ENCODE peak calls at places on chromosomes 5 and 9, in six cellular contexts. Y is endothelial cell of umbilical vein; G is right atrium auricular region; V is esophagus muscularis mucosa; E is WERI-Rb-1; M is CD8-positive, alpha-beta T cell. R is an unnamed sample. For H3K27me3, the result is how much of the 10 kb centered on the place peaks cover.

GRCh38 chr9:124498040-124498439 is 9.2 kb downstream of the NR5A1 start:
- DNase-seq in Y (no peak), G (no peak), V (no peak), E (no peak), M (no peak), R (no peak)

GRCh38 chr5:143679777-143680176 is 132.2 kb upstream of the HMHB1 start:
- DNase-seq in Y (no peak), G (no peak), V (no peak), E (no peak), M (no peak), R (peak)

GRCh38 chr5:72673623-72674022 is 142.8 kb upstream of the TNPO1 start:
- DNase-seq in Y (no peak), G (no peak), V (no peak), E (no peak), M (no peak), R (no peak)

GRCh38 chr9:88804289-88804596 is 187.0 kb upstream of the S1PR3 start:
- DNase-seq in Y (no peak), G (no peak), V (no peak), E (no peak), M (no peak), R (no peak)

GRCh38 chr9:33942471-33943083 is 106.1 kb downstream of the UBAP2 start:
- DNase-seq in Y (peak), G (no peak), V (no peak), E (no peak), M (no peak), R (peak)

GRCh38 chr5:17088051-17088450 is 129.4 kb upstream of the BASP1 start:
- DNase-seq in Y (no peak), G (no peak), V (no peak), E (no peak), M (no peak), R (no peak)

GRCh38 chr5:108258001-108258400 is 123.9 kb downstream of the FBXL17 start:
- DNase-seq in Y (no peak), G (no peak), V (no peak), E (no peak), M (no peak), R (no peak)

GRCh38 chr9:107174441-107174840 is 108.6 kb upstream of the RAD23B start:
- DNase-seq in Y (no peak), G (no peak), V (no peak), E (no peak), M (no peak), R (peak)

GRCh38 chr9:26754494-26755188 is 138.0 kb downstream of the CAAP1 start:
- DNase-seq in Y (no peak), G (no peak), V (no peak), E (no peak), M (no peak), R (no peak)

GRCh38 chr5:150580917-150581316 is 59.5 kb upstream of the SYNPO start:
- DNase-seq in Y (no peak), G (no peak), V (no peak), E (no peak), M (no peak), R (no peak)

GRCh38 chr9:110015759-110016158 is 192.2 kb downstream of the C9orf152 start:
- DNase-seq in Y (peak), G (no peak), V (no peak), E (no peak), M (no peak), R (peak)

GRCh38 chr9:76895186-76895585 is 10.7 kb downstream of the PRUNE2 start:
- DNase-seq in Y (no peak), G (no peak), V (no peak), E (no peak), M (no peak), R (no peak)

GRCh38 chr9:69900406-69900805 is 79.8 kb downstream of the CFAP95 start:
- DNase-seq in Y (peak), G (no peak), V (no peak), E (no peak), M (no peak), R (peak)

GRCh38 chr5:149860801-149861322 is 83.7 kb downstream of the PDE6A start:
- DNase-seq in Y (no peak), G (no peak), V (no peak), E (no peak), M (peak), R (no peak)

GRCh38 chr9:36988848-36989247 is 45.2 kb downstream of the PAX5 start:
- DNase-seq in Y (no peak), G (no peak), V (no peak), E (peak), M (no peak), R (no peak)
- H3K27me3 ChIP-seq in Y (half or more), G (under half), V (half or more), E (under half), M (under half), R (under half)

GRCh38 chr9:95506692-95507455 is 9.9 kb downstream of the PTCH1 start:
- DNase-seq in Y (peak), G (no peak), V (no peak), E (peak), M (peak), R (peak)
- H3K27ac ChIP-seq in Y (peak), G (peak), V (peak), E (peak), M (peak), R (peak)

GRCh38 chr5:88686077-88686541 is 196.9 kb downstream of the MEF2C start:
- DNase-seq in Y (no peak), G (no peak), V (no peak), E (no peak), M (no peak), R (no peak)
- H3K27me3 ChIP-seq in Y (half or more), G (half or more), V (half or more), E (under half), M (half or more), R (half or more)

DNA sequence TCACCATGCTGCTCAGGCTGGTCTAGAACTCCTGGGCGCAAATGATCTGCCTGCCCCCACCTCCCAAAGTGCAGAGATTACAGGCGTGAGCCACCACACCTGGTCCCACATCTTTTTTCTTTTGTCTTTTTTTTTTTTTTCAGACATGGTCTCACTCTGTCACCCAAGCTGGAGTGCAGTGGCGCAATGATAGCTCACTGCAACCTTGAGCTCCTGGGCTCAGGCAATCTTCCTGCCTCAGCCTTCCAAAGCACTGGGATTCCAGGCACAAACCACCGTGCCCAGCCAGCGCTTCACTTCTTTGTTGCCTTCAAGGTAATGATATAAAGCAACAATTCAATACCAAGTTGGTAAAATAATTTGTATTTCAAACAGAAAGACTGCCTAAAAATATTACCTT is 78.8 kb downstream of the USP20 start:
- DNase-seq in Y (no peak), G (no peak), V (no peak), E (no peak), M (no peak), R (no peak)
- H3K27ac ChIP-seq in Y (no peak), G (no peak), V (no peak), E (no peak), M (no peak), R (no peak)

DNA sequence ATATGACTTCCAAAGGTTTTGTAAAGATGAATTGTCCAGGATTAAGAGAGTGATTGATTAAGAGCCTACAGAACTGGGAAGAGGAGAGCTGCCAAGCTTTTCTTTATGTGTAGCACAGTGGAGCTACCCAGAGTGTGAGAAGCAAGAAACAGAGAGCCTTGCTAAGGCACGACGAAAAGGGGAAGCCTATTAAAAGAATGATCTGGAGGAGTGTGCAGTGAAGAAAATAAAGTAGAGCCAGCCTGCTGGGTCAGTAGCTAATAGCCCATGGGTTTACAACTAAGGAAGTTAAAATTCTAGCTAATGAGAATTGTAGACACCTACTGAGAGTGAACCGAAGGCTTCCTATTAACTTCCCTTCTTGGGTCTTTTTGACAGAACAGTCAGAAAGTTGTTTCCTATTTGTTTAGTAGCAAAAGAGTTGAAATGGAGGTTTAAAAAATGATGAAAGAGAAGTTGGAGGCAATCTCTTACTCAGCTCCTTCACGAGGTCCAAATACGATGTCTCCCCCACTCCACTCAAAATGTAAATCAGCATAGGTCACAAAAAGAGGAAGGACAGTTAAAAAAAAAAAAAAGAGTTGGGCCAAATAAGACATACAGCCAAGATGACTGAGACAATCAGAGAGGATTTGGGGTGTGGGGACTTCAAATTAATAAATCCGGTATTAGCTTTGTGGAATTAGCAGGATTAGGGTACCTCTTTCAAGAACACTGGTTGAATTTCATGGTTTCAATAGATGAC is 902 bp upstream of the PRR16 start:
- DNase-seq in Y (no peak), G (no peak), V (no peak), E (peak), M (no peak), R (no peak)
- H3K27me3 ChIP-seq in Y (under half), G (under half), V (under half), E (under half), M (under half), R (under half)

GRCh38 chr5:126512451-126512850 is 82.6 kb downstream of the ALDH7A1 start:
- DNase-seq in Y (no peak), G (no peak), V (no peak), E (no peak), M (no peak), R (no peak)
- H3K27ac ChIP-seq in Y (no peak), G (no peak), V (no peak), E (no peak), M (no peak), R (no peak)

GRCh38 chr9:132423503-132423902 is 13.5 kb downstream of the CFAP77 start:
- DNase-seq in Y (no peak), G (no peak), V (no peak), E (no peak), M (no peak), R (no peak)
- H3K27me3 ChIP-seq in Y (under half), G (under half), V (half or more), E (under half), M (under half), R (under half)

GRCh38 chr9:136997830-136998234 is 1.5 kb upstream of the CLIC3 start:
- DNase-seq in Y (peak), G (no peak), V (no peak), E (no peak), M (peak), R (peak)

GRCh38 chr9:137002646-137003041 is 6.3 kb upstream of the CLIC3 start:
- DNase-seq in Y (no peak), G (no peak), V (no peak), E (no peak), M (no peak), R (no peak)

GRCh38 chr9:137001857-137002645 is 5.7 kb upstream of the CLIC3 start:
- DNase-seq in Y (no peak), G (no peak), V (no peak), E (no peak), M (no peak), R (no peak)

GRCh38 chr9:136997355-136997754 is 987 bp upstream of the CLIC3 start:
- DNase-seq in Y (no peak), G (no peak), V (no peak), E (no peak), M (no peak), R (no peak)

GRCh38 chr9:137000177-137000930 is 4.0 kb upstream of the CLIC3 start:
- DNase-seq in Y (no peak), G (no peak), V (no peak), E (no peak), M (no peak), R (peak)
- H3K27ac ChIP-seq in Y (no peak), G (no peak), V (no peak), E (no peak), M (peak), R (peak)

DNA sequence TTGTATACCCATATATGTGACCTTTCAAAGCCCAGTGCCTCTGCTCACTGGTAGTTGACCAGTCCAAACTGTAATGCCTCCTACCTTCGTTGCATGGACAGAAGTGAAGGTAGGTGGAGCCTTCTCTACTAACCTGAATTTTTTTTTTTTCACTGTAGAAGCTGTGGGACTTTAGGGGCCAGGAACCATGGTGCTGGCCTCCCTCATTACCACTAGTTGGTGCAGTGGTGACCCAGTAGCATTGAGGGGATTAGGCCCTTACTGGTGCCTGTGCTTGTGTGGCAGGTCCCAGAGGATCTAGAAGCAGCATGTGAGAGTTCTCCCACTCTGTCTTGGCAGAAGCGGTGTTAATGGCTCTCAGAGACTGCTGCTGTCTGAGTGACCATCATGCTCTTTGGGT is 2.3 kb downstream of the RALGPS1 start:
- DNase-seq in Y (no peak), G (no peak), V (no peak), E (peak), M (no peak), R (no peak)
- H3K27me3 ChIP-seq in Y (under half), G (under half), V (under half), E (under half), M (under half), R (under half)

GRCh38 chr9:125541840-125542243 is 165.2 kb downstream of the MAPKAP1 start:
- DNase-seq in Y (peak), G (no peak), V (no peak), E (no peak), M (no peak), R (no peak)
- H3K27ac ChIP-seq in Y (no peak), G (no peak), V (no peak), E (no peak), M (no peak), R (no peak)

R was measured in brain microvascular endothelial cell.